ENCODE peak calls at places on chromosomes 16 and 17, in four cellular contexts. G, S, H and E are unnamed samples.
A peak's percentile ranks its signal among the peaks of the same experiment; 100 is the strongest.

GRCh38 chr17:29722411-29723198 is 99.9 kb upstream of the CORO6 start:
- DNase-seq in G (peak; percentile 45), S (no peak), H (peak; percentile 77), E (no peak)

GRCh38 chr17:37475713-37476420 is 13.8 kb upstream of the DUSP14 start:
- DNase-seq in G (no peak), S (no peak), H (peak; percentile 34), E (no peak)

GRCh38 chr17:75130632-75131277 is 787 bp downstream of the NT5C start:
- DNase-seq in G (peak; percentile 80), S (peak; percentile 91), H (peak; percentile 76), E (peak; percentile 73)

GRCh38 chr17:60421273-60422161 is 772 bp upstream of the CHCT1 start:
- DNase-seq in G (peak; percentile 80), S (peak; percentile 87), H (peak; percentile 76), E (no peak)

GRCh38 chr17:62775876-62776275 is 32.2 kb downstream of the MARCHF10 start:
- DNase-seq in G (no peak), S (no peak), H (no peak), E (no peak)

GRCh38 chr17:76356803-76357456 is 3.2 kb upstream of the PRPSAP1 start:
- DNase-seq in G (no peak), S (no peak), H (no peak), E (peak; percentile 44)

GRCh38 chr17:9520649-9521435 is 54.8 kb downstream of the STX8 start:
- DNase-seq in G (no peak), S (no peak), H (no peak), E (no peak)

GRCh38 chr16:11354733-11355574 is 9.7 kb downstream of the RMI2 start:
- DNase-seq in G (no peak), S (no peak), H (no peak), E (no peak)

GRCh38 chr16:73956592-73957495 is 339.8 kb upstream of the PSMD7 start:
- DNase-seq in G (peak; percentile 85), S (peak; percentile 87), H (peak; percentile 80), E (peak; percentile 64)

GRCh38 chr17:9266031-9266680 is 244.8 kb downstream of the NTN1 start:
- DNase-seq in G (no peak), S (no peak), H (peak; percentile 27), E (no peak)

GRCh38 chr16:80602894-80603293 is 62.1 kb downstream of the DYNLRB2 start:
- DNase-seq in G (no peak), S (no peak), H (no peak), E (peak; percentile 28)

GRCh38 chr17:38611872-38612376 is 6.2 kb upstream of the SRCIN1 start:
- DNase-seq in G (no peak), S (no peak), H (no peak), E (no peak)

GRCh38 chr17:48542956-48543853 is 1.7 kb downstream of the HOXB2 start:
- DNase-seq in G (peak; percentile 55), S (peak; percentile 72), H (peak; percentile 75), E (peak; percentile 45)

GRCh38 chr17:78019367-78019975 is 61.0 kb downstream of the TNRC6C start:
- DNase-seq in G (peak; percentile 32), S (peak; percentile 58), H (peak; percentile 58), E (peak; percentile 73)

GRCh38 chr17:19650826-19651225 is 2.3 kb downstream of the ALDH3A2 start:
- DNase-seq in G (no peak), S (no peak), H (peak; percentile 67), E (peak; percentile 83)

GRCh38 chr17:48553837-48554236 is 8.9 kb upstream of the HOXB2 start:
- DNase-seq in G (no peak), S (no peak), H (no peak), E (no peak)

GRCh38 chr16:19291459-19291858 is 5.9 kb downstream of the CLEC19A start:
- DNase-seq in G (peak; percentile 45), S (peak; percentile 75), H (peak; percentile 9), E (peak; percentile 20)

GRCh38 chr16:27628216-27628945 is 78.4 kb downstream of the KATNIP start:
- DNase-seq in G (peak; percentile 36), S (peak; percentile 40), H (no peak), E (no peak)

GRCh38 chr16:27461483-27462171 is 59.7 kb downstream of the IL21R start:
- DNase-seq in G (no peak), S (no peak), H (no peak), E (no peak)

GRCh38 chr17:44829558-44830358 is at the start of gene GJC1:
- DNase-seq in G (peak; percentile 69), S (peak; percentile 85), H (peak; percentile 62), E (peak; percentile 41)

GRCh38 chr16:17555176-17555575 is 84.4 kb upstream of the XYLT1 start:
- DNase-seq in G (no peak), S (no peak), H (peak; percentile 82), E (no peak)

GRCh38 chr17:57456622-57457021 is 200.3 kb downstream of the MSI2 start:
- DNase-seq in G (no peak), S (no peak), H (no peak), E (no peak)

GRCh38 chr17:64329571-64329970 is 61.1 kb downstream of the PECAM1 start:
- DNase-seq in G (no peak), S (no peak), H (no peak), E (peak; percentile 97)

GRCh38 chr16:27434141-27435051 is 32.4 kb downstream of the IL21R start:
- DNase-seq in G (no peak), S (no peak), H (no peak), E (no peak)

GRCh38 chr17:43070257-43070656 is 45.2 kb downstream of the RND2 start:
- DNase-seq in G (no peak), S (no peak), H (no peak), E (no peak)

GRCh38 chr16:81636298-81636960 is 142.7 kb upstream of the PLCG2 start:
- DNase-seq in G (no peak), S (no peak), H (peak; percentile 25), E (no peak)

GRCh38 chr16:4391635-4392381 is 20.2 kb downstream of the VASN start:
- DNase-seq in G (no peak), S (peak; percentile 82), H (peak; percentile 25), E (no peak)

GRCh38 chr16:4339455-4339854 is 11.7 kb downstream of the PAM16 start:
- DNase-seq in G (no peak), S (no peak), H (no peak), E (no peak)

GRCh38 chr16:27312580-27313421 is 973 bp upstream of the IL4R start:
- DNase-seq in G (no peak), S (no peak), H (no peak), E (no peak)

GRCh38 chr16:19574625-19575024 is 19.1 kb downstream of the VPS35L start:
- DNase-seq in G (no peak), S (no peak), H (no peak), E (no peak)

GRCh38 chr16:24729967-24730815 is 740 bp downstream of the TNRC6A start:
- DNase-seq in G (peak; percentile 52), S (peak; percentile 51), H (peak; percentile 65), E (no peak)

GRCh38 chr17:33696102-33696501 is 403.0 kb upstream of the ASIC2 start:
- DNase-seq in G (no peak), S (no peak), H (no peak), E (no peak)

GRCh38 chr17:66414528-66415175 is 112.2 kb downstream of the PRKCA start:
- DNase-seq in G (no peak), S (no peak), H (no peak), E (no peak)

GRCh38 chr16:77273-77806 is 685 bp upstream of the MPG start:
- DNase-seq in G (peak; percentile 79), S (peak; percentile 80), H (peak; percentile 87), E (peak; percentile 26)

GRCh38 chr17:71438631-71439146 is 682.1 kb upstream of the SOX9 start:
- DNase-seq in G (peak; percentile 77), S (no peak), H (peak; percentile 94), E (peak; percentile 97)

GRCh38 chr17:56978441-56979090 is 635 bp downstream of the SCPEP1 start:
- DNase-seq in G (no peak), S (no peak), H (peak; percentile 23), E (peak; percentile 21)

DNA sequence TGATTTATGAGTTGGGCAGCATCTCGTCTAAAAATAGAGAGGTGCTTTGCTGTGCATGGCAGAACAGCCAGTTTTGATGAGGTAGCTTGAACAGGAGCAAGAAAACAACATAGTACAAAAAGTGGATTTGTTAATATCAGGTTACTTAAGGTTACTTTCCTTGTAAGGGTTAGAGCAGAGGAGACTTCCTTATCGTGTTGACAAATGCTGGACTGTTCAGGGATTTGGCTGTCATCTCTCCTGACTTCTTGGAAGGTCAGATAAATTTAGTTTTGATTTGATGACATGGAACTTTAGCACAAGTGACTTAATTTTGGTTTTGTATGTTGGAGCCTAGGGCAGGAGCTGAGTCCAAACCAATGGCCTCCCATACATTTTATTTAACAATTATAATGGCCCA is 163.9 kb upstream of the ELAC2 start:
- DNase-seq in G (no peak), S (no peak), H (no peak), E (no peak)
- H3K9me2 ChIP-seq in G (no peaks in the 10 kb centered on the region), S (no peaks in the 10 kb centered on the region), H (no peaks in the 10 kb centered on the region), E (no peaks in the 10 kb centered on the region)

GRCh38 chr17:17525331-17525730 is 29.1 kb upstream of the RASD1 start:
- DNase-seq in G (no peak), S (no peak), H (no peak), E (no peak)

GRCh38 chr17:17526369-17526768 is 30.2 kb upstream of the RASD1 start:
- DNase-seq in G (no peak), S (no peak), H (no peak), E (no peak)

GRCh38 chr17:17524091-17524490 is 27.9 kb upstream of the RASD1 start:
- DNase-seq in G (no peak), S (no peak), H (no peak), E (no peak)

GRCh38 chr17:17527534-17527933 is 31.3 kb upstream of the RASD1 start:
- DNase-seq in G (no peak), S (no peak), H (no peak), E (no peak)

GRCh38 chr17:17525956-17526355 is 29.8 kb upstream of the RASD1 start:
- DNase-seq in G (no peak), S (no peak), H (no peak), E (no peak)
- TF ChIP-seq EZH2phosphoT487 in G (no peak), S (no peak), H (no peak), E (no peak)

DNA sequence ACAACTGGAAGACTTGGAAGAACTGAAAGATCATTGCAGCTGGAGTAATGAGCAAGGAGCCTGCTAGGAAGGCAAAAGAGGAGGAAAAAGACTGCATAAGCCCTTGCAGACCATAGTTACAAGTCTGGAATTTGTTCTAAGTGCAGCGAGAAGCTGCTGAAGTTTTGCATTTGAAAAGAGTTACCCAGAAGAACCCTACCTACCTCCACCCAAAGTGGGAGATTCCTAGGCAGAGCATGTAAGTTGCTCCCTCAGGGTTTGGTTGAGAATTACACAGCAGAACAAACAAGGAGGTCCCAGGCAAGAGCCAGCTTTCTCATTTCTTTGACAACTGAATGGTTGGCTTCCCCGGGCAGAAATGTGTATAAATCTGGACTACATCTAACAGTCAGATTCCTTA is 118.7 kb upstream of the NUDT7 start:
- DNase-seq in G (no peak), S (peak; percentile 11), H (no peak), E (no peak)
- H3K9me2 ChIP-seq in G (no peaks in the 10 kb centered on the region), S (no peaks in the 10 kb centered on the region), H (no peaks in the 10 kb centered on the region), E (no peaks in the 10 kb centered on the region)

GRCh38 chr17:81066072-81066471 is 31.1 kb downstream of the BAIAP2 start:
- DNase-seq in G (no peak), S (no peak), H (peak; percentile 27), E (peak; percentile 73)
- TF ChIP-seq EZH2phosphoT487 in G (no peak), S (no peak), H (no peak), E (no peak)

DNA sequence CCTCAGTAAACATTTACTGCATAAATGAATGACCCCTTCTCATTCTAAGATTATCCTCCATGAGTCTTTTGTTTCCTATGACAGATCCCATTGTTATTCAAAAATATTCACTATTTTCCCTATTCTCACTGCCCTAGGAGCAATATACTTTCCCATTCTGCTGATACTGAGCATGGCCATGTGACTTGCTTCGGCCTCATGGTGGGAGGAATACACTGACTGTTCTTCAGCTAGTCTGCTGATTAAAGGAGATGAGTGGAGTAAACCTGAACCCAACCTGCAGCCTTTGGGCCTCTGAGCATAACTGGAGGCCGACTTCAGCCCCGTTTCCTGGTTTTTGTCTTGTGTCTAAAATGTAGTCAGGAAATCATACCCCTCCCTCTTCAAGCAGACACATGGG is 531.8 kb upstream of the SALL1 start:
- DNase-seq in G (no peak), S (peak; percentile 3), H (no peak), E (no peak)
- H3K9me2 ChIP-seq in G (no peaks in the 10 kb centered on the region), S (peaks cover 4% of the 10 kb centered on the region), H (no peaks in the 10 kb centered on the region), E (no peaks in the 10 kb centered on the region)